ENCODE peak calls at places on chromosomes 4 and X, in four cellular contexts. V is thoracic aorta, D is HepG2, O is fibroblast of pulmonary artery. C is an unnamed sample.

GRCh38 chr4:137641554-137641953 is 109.3 kb upstream of the PCDH18 start:
- DNase-seq in D (no peak), V (no peak), O (peak; percentile 86), C (no peak)

GRCh38 chrX:51215266-51215665 is 117.4 kb upstream of the NUDT10 start:
- DNase-seq in O (no peak), V (no peak), D (peak; percentile 0), C (no peak)

GRCh38 chrX:45769919-45770582 is 569.4 kb upstream of the DIPK2B start:
- DNase-seq in D (peak; percentile 88), O (peak; percentile 91), V (peak; percentile 26), C (no peak)

GRCh38 chr4:121696641-121697461 is at the start of gene ANXA5:
- DNase-seq in O (peak; percentile 90), V (peak; percentile 46), D (peak; percentile 63), C (peak; percentile 52)

GRCh38 chr4:137707626-137708025 is 175.3 kb upstream of the PCDH18 start:
- DNase-seq in O (peak; percentile 72), D (no peak), V (no peak), C (no peak)

GRCh38 chr4:85548116-85548515 is 73.2 kb downstream of the ARHGAP24 start:
- DNase-seq in D (no peak), O (peak; percentile 7), V (no peak), C (no peak)

GRCh38 chr4:7852568-7853185 is 87.0 kb downstream of the AFAP1 start:
- DNase-seq in O (peak; percentile 55), D (no peak), V (no peak), C (no peak)

GRCh38 chr4:3766207-3766790 is at the start of gene ADRA2C:
- DNase-seq in D (peak; percentile 20), V (no peak), O (no peak), C (no peak)

GRCh38 chr4:97215426-97215825 is 927.9 kb downstream of the STPG2 start:
- DNase-seq in V (no peak), O (no peak), D (no peak), C (no peak)

GRCh38 chr4:144174401-144175067 is 34.0 kb upstream of the GYPA start:
- DNase-seq in D (peak; percentile 22), V (no peak), O (peak; percentile 82), C (peak; percentile 2)

GRCh38 chrX:133171962-133172708 is 46.0 kb downstream of the TFDP3 start:
- DNase-seq in V (no peak), O (peak; percentile 7), D (no peak), C (no peak)

GRCh38 chr4:123976285-123976684 is 579.7 kb downstream of the SPRY1 start:
- DNase-seq in O (peak; percentile 56), V (no peak), D (no peak), C (no peak)

GRCh38 chrX:149255860-149256259 is 249.2 kb downstream of the IDS start:
- DNase-seq in V (no peak), O (no peak), D (no peak), C (no peak)

DNA sequence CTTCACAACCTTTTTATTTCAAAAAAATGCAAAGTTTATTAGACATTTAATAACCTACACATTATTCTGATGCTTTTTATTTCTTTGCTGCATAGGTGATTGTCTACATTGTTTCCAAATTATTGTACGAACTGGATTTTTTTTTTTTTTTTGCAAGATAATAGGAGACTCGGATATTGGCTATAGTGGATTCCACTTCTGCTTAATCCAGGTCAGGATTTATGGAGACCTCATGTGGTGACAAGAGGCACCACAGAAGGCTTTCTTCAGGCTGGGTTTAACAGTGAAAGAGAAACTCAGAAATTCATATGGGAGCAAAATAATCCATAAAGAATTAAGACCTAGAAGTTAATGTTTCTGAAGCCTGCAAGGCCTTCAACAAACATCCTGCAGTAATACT is 2.4 kb upstream of the SLIT2 start:
- DNase-seq in O (peak; percentile 81), V (no peak), D (no peak), C (no peak)
- TF ChIP-seq CTCF in O (peak; percentile 86), V (peak; percentile 41), D (no peak), C (peak; percentile 48)

GRCh38 chr4:47722176-47722575 is 115.7 kb downstream of the CORIN start:
- DNase-seq in V (no peak), D (no peak), O (no peak), C (no peak)
- H3K4me3 ChIP-seq in V (no peak overlapping the region), D (no peak overlapping the region), O (no peak overlapping the region), C (no peak overlapping the region)

DNA sequence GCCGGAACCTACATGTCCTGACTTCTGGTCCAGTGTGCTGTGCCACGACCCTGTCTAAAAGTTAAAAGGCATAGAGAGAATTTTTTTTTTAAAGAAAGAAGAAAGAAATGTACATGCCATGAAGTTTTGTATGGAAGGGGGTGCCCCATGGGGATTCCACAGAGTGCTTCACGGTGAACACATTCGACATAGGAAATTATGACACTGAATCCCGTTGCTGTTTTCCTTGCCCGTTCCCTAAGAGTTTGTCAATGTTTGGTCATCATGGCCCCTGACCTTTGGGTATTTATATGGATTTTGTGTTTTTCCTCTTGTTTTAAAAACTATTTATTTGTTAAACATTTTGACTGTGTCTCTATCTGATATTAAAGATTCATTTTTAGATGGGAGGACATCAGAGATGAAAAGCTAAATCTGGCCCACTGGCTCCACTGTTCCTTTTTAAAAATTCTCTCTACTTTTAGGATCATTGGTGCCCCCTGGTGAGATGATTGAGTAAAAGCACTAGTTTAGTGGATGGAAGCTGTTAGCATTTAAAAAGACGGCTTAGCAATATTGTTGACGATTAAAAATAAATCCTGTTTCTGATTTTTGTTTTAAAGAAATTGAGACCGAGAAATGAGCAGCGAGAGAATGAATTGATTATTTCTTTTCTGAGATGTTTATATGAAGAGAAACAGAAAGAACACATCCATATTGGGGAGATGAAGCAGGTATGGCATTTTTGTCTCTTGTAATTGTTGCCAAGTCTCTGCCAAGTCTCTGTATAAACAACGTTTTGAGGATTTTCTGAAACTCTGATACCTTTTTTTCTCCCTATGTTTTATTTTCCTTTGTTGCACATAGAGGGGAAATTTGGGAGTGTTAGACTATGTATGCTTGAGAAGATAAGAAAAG is 75.0 kb downstream of the PTTG2 start:
- DNase-seq in V (no peak), D (peak; percentile 66), O (peak; percentile 83), C (no peak)
- TF ChIP-seq CTCF in V (peak; percentile 63), D (peak; percentile 59), O (peak; percentile 69), C (peak; percentile 44)

GRCh38 chr4:157221426-157221894 is 932 bp downstream of the GRIA2 start:
- DNase-seq in D (no peak), V (no peak), O (no peak), C (no peak)
- H3K4me3 ChIP-seq in D (no peak overlapping the region), V (peak overlapping the region; percentile 84), O (no peak overlapping the region), C (no peak overlapping the region)